ENCODE peak calls at places on chromosomes 6 and 20, in seven cellular contexts. V is upper lobe of left lung, R is SK-N-SH, N is A549, I is transverse colon, E is ovary, A is sigmoid colon. O is an unnamed sample.

GRCh38 chr20:31581391-31581790 is 23.7 kb upstream of the ID1 start:
- DNase-seq in V (no peak), E (no peak), R (no peak), A (no peak), N (no peak), I (no peak), O (no peak)

GRCh38 chr6:116571683-116572000 is 338 bp downstream of the RWDD1 start:
- DNase-seq in R (no peak), E (no peak), I (no peak), V (no peak), A (no peak), N (no peak), O (no peak)

GRCh38 chr6:72250664-72251063 is 364.3 kb downstream of the RIMS1 start:
- DNase-seq in E (no peak), I (no peak), A (no peak), R (no peak), N (no peak), V (no peak), O (no peak)

GRCh38 chr20:33015114-33015491 is 7.6 kb downstream of the BPIFB2 start:
- DNase-seq in R (no peak), N (no peak), I (no peak), A (no peak), E (no peak), V (no peak), O (no peak)

GRCh38 chr6:15063253-15063853 is 182.5 kb upstream of the JARID2 start:
- DNase-seq in A (no peak), R (no peak), V (no peak), N (no peak), E (no peak), I (peak), O (no peak)

GRCh38 chr6:111761783-111762312 is 111.4 kb downstream of the FYN start:
- DNase-seq in I (no peak), E (no peak), R (no peak), A (no peak), N (no peak), V (no peak), O (no peak)

GRCh38 chr6:37306026-37306425 is 47.8 kb upstream of the RNF8 start:
- DNase-seq in E (no peak), I (no peak), V (no peak), A (no peak), R (no peak), N (no peak), O (no peak)

GRCh38 chr6:16757332-16757731 is 3.9 kb downstream of the ATXN1 start:
- DNase-seq in V (no peak), N (no peak), R (no peak), E (no peak), I (no peak), A (no peak), O (no peak)

GRCh38 chr6:27694547-27694874 is 217.7 kb downstream of the OR2B2 start:
- DNase-seq in I (no peak), E (no peak), N (no peak), A (no peak), R (no peak), V (no peak), O (no peak)

GRCh38 chr6:156451726-156452125 is 325.5 kb upstream of the ARID1B start:
- DNase-seq in I (no peak), V (no peak), R (no peak), N (no peak), A (no peak), E (no peak), O (no peak)

GRCh38 chr6:149452062-149452939 is 32.5 kb downstream of the ZC3H12D start:
- DNase-seq in R (no peak), I (no peak), N (no peak), E (no peak), A (no peak), V (no peak), O (no peak)

GRCh38 chr6:87198496-87198895 is 43.1 kb downstream of the ZNF292 start:
- DNase-seq in A (no peak), N (no peak), E (no peak), V (no peak), I (no peak), R (no peak), O (no peak)

GRCh38 chr6:2429460-2429859 is 184.1 kb upstream of the GMDS start:
- DNase-seq in A (no peak), I (no peak), R (no peak), E (no peak), N (no peak), V (no peak), O (peak)

GRCh38 chr6:132322398-132322797 is 78.9 kb downstream of the MOXD1 start:
- DNase-seq in R (no peak), E (no peak), N (no peak), A (no peak), I (no peak), V (no peak), O (no peak)

GRCh38 chr6:36516559-36516958 is 30.7 kb downstream of the STK38 start:
- DNase-seq in V (no peak), E (no peak), N (no peak), I (peak), R (peak), A (no peak), O (no peak)

GRCh38 chr6:149642829-149643580 is 5.5 kb downstream of the KATNA1 start:
- DNase-seq in I (no peak), E (no peak), V (no peak), N (no peak), R (no peak), A (no peak), O (no peak)

GRCh38 chr6:686528-686927 is 6.4 kb downstream of the EXOC2 start:
- DNase-seq in R (no peak), V (no peak), A (no peak), I (no peak), E (no peak), N (no peak), O (no peak)

GRCh38 chr20:62768815-62769287 is 27.4 kb upstream of the MRGBP start:
- DNase-seq in V (peak), A (no peak), R (no peak), I (peak), E (no peak), N (no peak), O (no peak)

GRCh38 chr6:121770943-121771342 is 335.5 kb downstream of the GJA1 start:
- DNase-seq in E (no peak), V (no peak), N (no peak), I (no peak), R (no peak), A (no peak), O (no peak)

GRCh38 chr20:17857639-17858449 is 110.8 kb downstream of the SNX5 start:
- DNase-seq in A (no peak), N (no peak), V (no peak), I (no peak), R (no peak), E (no peak), O (no peak)

GRCh38 chr20:17858450-17859001 is 110.1 kb downstream of the SNX5 start:
- DNase-seq in V (no peak), E (no peak), I (peak), N (no peak), A (no peak), R (no peak), O (no peak)

GRCh38 chr20:17854307-17854903 is 114.2 kb downstream of the SNX5 start:
- DNase-seq in E (peak), N (peak), A (no peak), V (no peak), R (peak), I (peak), O (no peak)

GRCh38 chr20:17856837-17857605 is 111.6 kb downstream of the SNX5 start:
- DNase-seq in V (no peak), I (no peak), R (no peak), N (no peak), A (no peak), E (no peak), O (no peak)

GRCh38 chr20:17856024-17856564 is 112.5 kb downstream of the SNX5 start:
- DNase-seq in A (no peak), V (no peak), N (no peak), E (peak), I (peak), R (no peak), O (no peak)
- TF ChIP-seq EP300 in A (no peak), V (no peak), N (no peak), E (no peak), I (peak), R (no peak), O (no peak)

GRCh38 chr6:22036267-22036666 is 260.6 kb downstream of the PRL start:
- DNase-seq in N (peak), A (no peak), I (no peak), V (no peak), R (peak), E (no peak), O (peak)
- TF ChIP-seq EP300 in N (peak), A (no peak), I (no peak), V (no peak), R (no peak), E (no peak), O (no peak)

GRCh38 chr6:40352006-40352405 is 235.2 kb downstream of the LRFN2 start:
- DNase-seq in I (no peak), E (no peak), V (no peak), A (peak), R (no peak), N (no peak), O (no peak)

GRCh38 chr6:40349566-40350192 is 237.5 kb downstream of the LRFN2 start:
- DNase-seq in E (no peak), R (no peak), N (no peak), I (no peak), V (no peak), A (peak), O (peak)

GRCh38 chr6:40349092-40349491 is 238.1 kb downstream of the LRFN2 start:
- DNase-seq in E (no peak), A (peak), N (no peak), I (no peak), R (no peak), V (no peak), O (peak)

GRCh38 chr6:40350942-40351217 is 236.3 kb downstream of the LRFN2 start:
- DNase-seq in E (no peak), I (no peak), N (no peak), A (peak), R (no peak), V (no peak), O (peak)

DNA sequence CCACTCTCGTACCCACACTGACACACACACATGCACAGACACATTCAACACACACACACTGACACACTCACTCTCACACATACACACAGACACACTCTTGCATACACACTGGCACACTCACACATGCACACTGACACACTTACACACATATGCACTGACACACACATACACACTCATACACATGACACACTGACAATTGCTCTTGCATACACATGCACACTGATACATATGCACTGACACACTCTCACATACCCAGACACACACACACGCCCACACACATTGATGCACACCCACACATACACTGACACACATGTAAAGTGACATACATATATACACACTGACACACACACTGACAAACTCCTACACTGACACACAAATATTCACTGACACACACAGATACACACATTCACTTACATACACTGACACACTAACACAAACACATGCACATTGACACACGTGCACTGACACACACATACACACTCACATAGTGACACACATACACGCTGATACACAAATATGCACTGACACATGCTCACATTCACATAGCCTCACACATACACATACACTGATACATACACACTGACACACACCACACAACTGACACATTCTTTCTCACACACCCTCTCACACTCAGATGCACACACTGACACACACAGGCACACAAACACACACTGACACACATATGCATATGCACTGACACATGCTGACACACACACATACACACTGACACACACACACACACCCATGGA is 236.8 kb downstream of the LRFN2 start:
- DNase-seq in N (no peak), E (no peak), I (no peak), R (no peak), V (no peak), A (no peak), O (peak)
- TF ChIP-seq EP300 in N (no peak), E (no peak), I (no peak), R (no peak), V (no peak), A (no peak), O (no peak)

GRCh38 chr20:50610212-50610718 is 81.1 kb downstream of the RIPOR3 start:
- DNase-seq in V (no peak), I (no peak), N (no peak), E (no peak), R (no peak), A (no peak), O (no peak)

GRCh38 chr20:50609438-50609989 is 81.8 kb downstream of the RIPOR3 start:
- DNase-seq in V (peak), N (no peak), E (no peak), I (no peak), R (no peak), A (no peak), O (no peak)

GRCh38 chr20:50608750-50609104 is 82.6 kb downstream of the RIPOR3 start:
- DNase-seq in R (no peak), V (no peak), I (no peak), N (no peak), E (no peak), A (no peak), O (no peak)

GRCh38 chr20:50607436-50607835 is 83.9 kb downstream of the RIPOR3 start:
- DNase-seq in I (no peak), V (no peak), R (no peak), E (no peak), N (no peak), A (no peak), O (no peak)

GRCh38 chr20:50607850-50608749 is 83.2 kb downstream of the RIPOR3 start:
- DNase-seq in I (no peak), A (no peak), R (no peak), E (no peak), N (no peak), V (peak), O (no peak)
- TF ChIP-seq EP300 in I (no peak), A (no peak), R (no peak), E (no peak), N (no peak), V (no peak), O (no peak)

GRCh38 chr20:53036992-53037391 is 64.8 kb downstream of the TSHZ2 start:
- DNase-seq in A (no peak), E (no peak), N (no peak), V (no peak), I (no peak), R (no peak), O (peak)

GRCh38 chr20:53034899-53035298 is 62.7 kb downstream of the TSHZ2 start:
- DNase-seq in N (no peak), R (no peak), I (no peak), A (no peak), E (no peak), V (no peak), O (no peak)

GRCh38 chr20:53040678-53041674 is 68.8 kb downstream of the TSHZ2 start:
- DNase-seq in I (no peak), R (no peak), N (no peak), E (peak), V (no peak), A (peak), O (peak)

GRCh38 chr20:53037621-53038020 is 65.5 kb downstream of the TSHZ2 start:
- DNase-seq in V (peak), R (no peak), A (no peak), E (no peak), I (no peak), N (no peak), O (peak)

GRCh38 chr20:53038328-53038727 is 66.2 kb downstream of the TSHZ2 start:
- DNase-seq in V (no peak), R (no peak), A (no peak), E (no peak), I (no peak), N (no peak), O (peak)
- TF ChIP-seq EP300 in V (no peak), R (no peak), A (no peak), E (no peak), I (no peak), N (no peak), O (no peak)

DNA sequence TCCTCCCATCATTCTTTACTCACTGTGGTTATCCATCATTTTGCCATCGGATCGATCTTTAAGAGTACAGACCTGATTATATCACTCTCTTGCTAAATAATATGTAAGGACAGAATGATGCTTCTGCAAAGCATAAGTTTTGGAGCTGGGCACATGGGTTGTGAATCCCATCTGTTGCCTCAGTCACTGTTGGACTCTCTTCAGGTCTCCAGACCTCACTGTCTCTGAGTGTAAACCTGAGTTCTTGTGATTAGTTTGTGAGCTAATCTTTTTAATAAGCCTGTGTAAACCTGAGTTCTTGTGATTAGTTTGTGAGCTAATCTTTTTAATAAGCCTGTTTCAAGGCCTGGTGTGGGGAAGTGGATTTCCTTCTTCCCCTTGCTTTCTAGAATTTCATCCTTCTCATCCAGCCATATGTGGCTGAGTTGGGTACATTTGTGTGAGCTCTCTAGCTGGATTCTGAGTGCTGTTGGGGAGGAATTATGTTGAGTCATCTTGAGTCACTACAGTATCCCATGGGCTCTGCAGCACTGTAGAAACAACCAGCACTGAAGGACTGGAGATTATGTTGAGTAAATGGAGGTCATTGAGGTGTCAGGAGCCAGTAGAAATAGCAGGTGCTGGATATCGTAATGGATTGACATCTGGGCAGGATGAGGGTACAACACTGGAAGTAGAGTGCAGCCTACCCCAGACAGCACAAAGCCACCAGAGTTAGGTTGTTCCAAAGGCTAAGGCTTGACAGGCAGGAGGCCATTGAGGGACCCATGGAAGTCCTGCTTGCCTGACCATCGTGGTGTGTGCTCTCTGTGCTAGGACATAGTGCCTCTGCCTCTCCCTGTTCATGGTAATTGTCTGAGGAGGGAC is 52.4 kb downstream of the SCAND1 start:
- DNase-seq in V (no peak), I (no peak), N (peak), R (no peak), E (no peak), A (no peak), O (no peak)
- TF ChIP-seq EP300 in V (no peak), I (no peak), N (no peak), R (no peak), E (no peak), A (no peak), O (no peak)